ENCODE peak calls at places on chromosomes 2 and 18, in seven cellular contexts. G is PC-3, M is heart right ventricle, E is lower lobe of right lung, A is SJSA1, N is lung, K is aorta. D is an unnamed sample. For H3K4me1 and H3K9me3, the result is how much of the 10 kb centered on the place peaks cover.

GRCh38 chr2:53724511-53724910 is 43.1 kb upstream of the CHAC2 start:
- DNase-seq in G (no peak), M (no peak), E (no peak), A (no peak), N (no peak), K (no peak), D (no peak)

GRCh38 chr2:70919672-70920366 is 15.9 kb upstream of the ATP6V1B1 start:
- DNase-seq in G (peak), M (peak), E (peak), A (peak), N (peak), K (peak), D (peak)

GRCh38 chr2:10956006-10956790 is 44.5 kb downstream of the KCNF1 start:
- DNase-seq in G (no peak), M (no peak), E (no peak), A (no peak), N (no peak), K (peak), D (no peak)

GRCh38 chr2:8606226-8606625 is 75.6 kb upstream of the ID2 start:
- DNase-seq in G (no peak), M (no peak), E (no peak), A (peak), N (no peak), K (no peak), D (no peak)

GRCh38 chr2:197239434-197239833 is 71.1 kb downstream of the ANKRD44 start:
- DNase-seq in G (no peak), M (no peak), E (no peak), A (no peak), N (no peak), K (no peak), D (peak)

GRCh38 chr2:231464576-231465540 is 574 bp upstream of the NCL start:
- DNase-seq in G (no peak), M (peak), E (peak), A (peak), N (peak), K (peak), D (no peak)

GRCh38 chr2:125745514-125745913 is 910.4 kb upstream of the GYPC start:
- DNase-seq in G (peak), M (no peak), E (no peak), A (no peak), N (no peak), K (no peak), D (peak)

GRCh38 chr2:119317556-119317955 is 49.1 kb downstream of the C2orf76 start:
- DNase-seq in G (no peak), M (no peak), E (no peak), A (no peak), N (no peak), K (no peak), D (no peak)

GRCh38 chr2:188378551-188378950 is 86.9 kb downstream of the GULP1 start:
- DNase-seq in G (no peak), M (no peak), E (no peak), A (no peak), N (no peak), K (no peak), D (no peak)

GRCh38 chr18:74539289-74539688 is 5.0 kb downstream of the CNDP1 start:
- DNase-seq in G (no peak), M (no peak), E (no peak), A (no peak), N (no peak), K (no peak), D (no peak)

GRCh38 chr2:142140434-142140845 is 9.6 kb upstream of the LRP1B start:
- DNase-seq in G (peak), M (no peak), E (no peak), A (peak), N (no peak), K (no peak), D (peak)

GRCh38 chr18:59961086-59961485 is 61.3 kb downstream of the PMAIP1 start:
- DNase-seq in G (no peak), M (no peak), E (no peak), A (no peak), N (no peak), K (no peak), D (peak)

GRCh38 chr18:59959079-59959478 is 59.3 kb downstream of the PMAIP1 start:
- DNase-seq in G (peak), M (no peak), E (no peak), A (no peak), N (no peak), K (no peak), D (no peak)

GRCh38 chr18:59960272-59960671 is 60.5 kb downstream of the PMAIP1 start:
- DNase-seq in G (no peak), M (no peak), E (no peak), A (no peak), N (no peak), K (no peak), D (no peak)

GRCh38 chr18:59959606-59960005 is 59.8 kb downstream of the PMAIP1 start:
- DNase-seq in G (no peak), M (no peak), E (no peak), A (no peak), N (no peak), K (no peak), D (no peak)

DNA sequence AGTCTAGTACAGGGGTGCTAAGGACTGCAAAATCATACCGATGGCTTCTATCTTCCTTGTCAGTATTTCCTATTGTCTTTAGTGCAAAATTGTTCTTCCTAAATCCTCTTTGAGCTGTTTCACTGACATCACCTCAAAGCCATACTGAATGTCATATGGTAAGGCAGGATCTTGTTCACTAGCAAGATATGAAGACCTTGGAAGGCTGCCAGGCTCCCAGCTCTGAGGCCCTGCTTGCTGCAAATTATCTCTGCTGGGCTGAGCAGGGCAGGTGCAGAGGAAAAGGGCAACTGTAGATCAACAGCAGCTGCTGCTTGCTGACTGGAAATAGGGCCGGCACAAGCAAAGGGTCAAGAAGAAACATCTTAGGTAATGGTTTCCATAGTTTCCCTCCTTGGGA is 58.2 kb downstream of the PMAIP1 start:
- DNase-seq in G (peak), M (peak), E (no peak), A (no peak), N (no peak), K (no peak), D (peak)
- H3K27ac ChIP-seq in G (no peak), M (no peak), E (no peak), A (no peak), N (no peak), K (no peak), D (no peak)

DNA sequence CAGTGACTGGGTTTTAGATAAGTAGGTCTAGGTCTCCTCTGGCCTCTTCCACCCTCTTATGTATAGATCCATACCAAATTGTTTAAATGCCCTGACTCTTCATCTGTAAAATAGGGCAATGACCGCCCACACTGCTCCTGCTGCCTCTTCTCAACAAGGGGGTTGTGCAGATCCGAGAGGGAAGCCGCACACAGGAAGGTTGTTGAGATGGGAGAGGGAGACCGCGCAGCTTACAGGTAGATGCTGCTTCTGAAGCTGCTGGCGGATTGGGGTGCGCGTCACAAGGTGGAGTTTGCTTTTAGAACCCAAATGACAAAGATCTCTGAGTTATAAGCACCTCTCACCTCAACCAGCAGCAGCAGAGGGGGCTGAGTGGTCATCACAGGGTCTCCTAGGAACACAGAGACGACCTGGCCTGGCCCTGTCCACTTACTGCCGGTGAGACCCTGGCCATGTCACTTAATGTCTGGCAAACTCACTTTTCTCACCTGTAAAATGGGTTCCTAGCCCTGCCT is 251.4 kb downstream of the EIPR1 start:
- DNase-seq in G (no peak), M (no peak), E (no peak), A (no peak), N (no peak), K (no peak), D (no peak)
- H3K4me1 ChIP-seq in G (under half), M (under half), E (under half), A (under half), N (under half), K (under half), D (under half)

GRCh38 chr2:37205689-37206341 is 9.5 kb downstream of the CEBPZOS start:
- DNase-seq in G (no peak), M (no peak), E (no peak), A (no peak), N (no peak), K (no peak), D (no peak)
- H3K9me3 ChIP-seq in G (under half), M (under half), E (under half), A (under half), N (under half), K (under half), D (under half)

GRCh38 chr2:42864641-42865280 is 72.4 kb upstream of the HAAO start:
- DNase-seq in G (no peak), M (no peak), E (no peak), A (no peak), N (no peak), K (no peak), D (no peak)

GRCh38 chr2:42868096-42868495 is 75.7 kb upstream of the HAAO start:
- DNase-seq in G (no peak), M (no peak), E (no peak), A (no peak), N (no peak), K (no peak), D (no peak)

GRCh38 chr2:42865884-42866861 is 73.8 kb upstream of the HAAO start:
- DNase-seq in G (no peak), M (peak), E (no peak), A (no peak), N (no peak), K (no peak), D (no peak)

GRCh38 chr2:42868874-42869273 is 76.5 kb upstream of the HAAO start:
- DNase-seq in G (no peak), M (no peak), E (no peak), A (no peak), N (no peak), K (no peak), D (no peak)

DNA sequence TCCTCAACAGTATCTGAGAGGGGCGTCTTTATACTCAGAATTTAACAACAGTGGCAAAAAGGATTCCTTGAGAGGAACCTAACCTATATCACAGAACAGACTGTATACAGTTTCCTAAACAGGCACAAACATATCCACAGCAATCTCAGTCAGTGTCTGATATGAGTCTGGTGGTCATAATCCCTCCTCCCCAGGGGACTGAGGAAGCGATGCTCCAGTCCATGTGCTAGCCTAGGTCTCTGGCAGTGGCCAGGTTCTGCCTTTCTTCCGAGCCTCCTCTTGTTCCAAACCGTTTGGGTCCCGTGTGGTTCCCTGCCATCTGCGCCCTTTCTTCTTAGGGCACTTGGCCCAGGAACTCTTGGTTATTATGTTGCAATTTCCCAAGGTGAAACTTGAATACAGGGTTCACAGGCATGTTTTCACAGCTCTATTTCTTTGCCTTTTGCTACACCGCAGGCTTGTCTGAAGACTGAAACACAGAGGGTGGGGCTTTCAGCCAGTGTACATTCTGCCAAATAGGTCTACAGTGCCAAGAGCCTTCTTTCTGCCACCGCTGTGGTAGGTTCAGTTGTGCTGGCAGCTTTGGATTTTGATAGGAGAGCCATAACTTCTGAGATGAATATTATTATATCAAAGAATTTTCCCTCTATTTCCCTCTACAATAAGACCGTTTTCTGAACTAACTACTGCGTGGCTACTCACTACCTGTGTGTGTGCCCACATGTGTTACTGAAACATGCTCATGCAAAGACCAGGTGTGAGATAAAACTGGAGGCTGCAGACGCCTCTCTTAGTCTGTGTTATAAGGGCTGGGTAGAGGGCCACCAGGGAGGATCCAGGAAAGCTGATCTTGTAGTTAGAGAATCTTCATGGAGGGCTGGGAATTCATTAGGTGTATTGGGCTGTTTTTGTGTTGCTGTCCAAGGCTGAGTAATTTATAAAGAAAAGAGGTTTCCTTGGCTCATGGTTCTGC is 75.0 kb upstream of the HAAO start:
- DNase-seq in G (no peak), M (no peak), E (no peak), A (no peak), N (no peak), K (no peak), D (no peak)
- H3K27ac ChIP-seq in G (no peak), M (peak), E (peak), A (no peak), N (peak), K (peak), D (peak)

GRCh38 chr2:157504623-157505022 is 60.7 kb upstream of the CYTIP start:
- DNase-seq in G (no peak), M (no peak), E (no peak), A (no peak), N (no peak), K (no peak), D (peak)
- H3K4me1 ChIP-seq in G (under half), M (under half), E (under half), A (under half), N (under half), K (under half), D (under half)

DNA sequence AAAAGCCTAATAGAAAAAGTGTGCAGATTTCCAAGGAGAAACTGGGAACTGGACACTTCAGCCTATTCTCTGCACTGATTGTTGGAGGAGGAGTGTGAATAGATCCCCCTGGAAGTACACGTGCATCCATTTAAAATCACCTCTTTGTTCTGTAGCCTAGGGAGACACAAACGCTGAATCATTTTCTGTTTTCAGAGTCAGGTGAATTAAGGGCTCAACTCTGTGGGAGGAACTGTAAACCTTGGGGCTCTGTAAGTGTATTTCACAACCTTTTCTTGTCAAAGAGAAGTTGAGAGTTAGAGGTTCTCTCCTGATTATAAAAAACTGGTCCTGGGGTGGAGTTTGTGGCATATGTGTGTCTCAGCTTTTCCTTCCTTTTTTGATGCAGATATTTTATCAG is 159.7 kb downstream of the SPAG16 start:
- DNase-seq in G (no peak), M (no peak), E (no peak), A (no peak), N (no peak), K (no peak), D (no peak)
- H3K9me3 ChIP-seq in G (under half), M (under half), E (under half), A (under half), N (under half), K (under half), D (under half)

GRCh38 chr2:38129987-38130386 is 54.0 kb upstream of the CYP1B1 start:
- DNase-seq in G (no peak), M (no peak), E (no peak), A (no peak), N (no peak), K (no peak), D (no peak)
- H3K27ac ChIP-seq in G (no peak), M (peak), E (peak), A (no peak), N (no peak), K (no peak), D (no peak)

GRCh38 chr2:160298960-160299359 is 98.9 kb upstream of the ITGB6 start:
- DNase-seq in G (no peak), M (no peak), E (no peak), A (peak), N (no peak), K (no peak), D (no peak)

GRCh38 chr2:160301420-160301819 is 101.3 kb upstream of the ITGB6 start:
- DNase-seq in G (no peak), M (no peak), E (no peak), A (no peak), N (no peak), K (no peak), D (no peak)

GRCh38 chr2:160303076-160303475 is 103.0 kb upstream of the ITGB6 start:
- DNase-seq in G (no peak), M (no peak), E (no peak), A (no peak), N (no peak), K (no peak), D (no peak)

GRCh38 chr2:160300203-160300602 is 100.1 kb upstream of the ITGB6 start:
- DNase-seq in G (no peak), M (no peak), E (no peak), A (no peak), N (no peak), K (no peak), D (no peak)

DNA sequence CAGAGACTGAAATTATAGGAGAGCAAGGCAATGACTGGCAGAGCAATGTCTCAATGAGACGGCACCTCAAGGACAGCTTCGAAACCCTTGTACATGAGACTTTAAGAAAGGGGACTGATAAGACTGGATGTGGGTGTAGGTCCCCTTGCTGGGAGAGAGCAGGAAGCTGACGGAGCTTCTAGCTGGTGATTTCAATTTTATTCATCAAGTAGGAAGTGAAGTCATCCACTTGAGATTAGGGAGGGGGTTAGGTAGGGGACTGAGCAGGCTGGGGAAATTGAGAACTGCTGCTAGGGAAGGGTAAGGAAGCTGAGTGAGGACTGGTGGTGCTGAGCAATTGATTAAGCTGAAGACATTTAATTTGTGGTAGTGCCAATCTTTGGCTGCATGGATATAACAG is 99.5 kb upstream of the ITGB6 start:
- DNase-seq in G (no peak), M (no peak), E (no peak), A (peak), N (no peak), K (no peak), D (no peak)
- H3K4me1 ChIP-seq in G (under half), M (under half), E (under half), A (half or more), N (under half), K (under half), D (under half)